ENCODE peak calls at places on chromosome 11, in eight cellular contexts. U is BE2C; A is prostate gland; W is IMR-90; H is GM12865; P is CD4-positive, alpha-beta T cell; Y is neural progenitor cell; F is gastrocnemius medialis. L is an unnamed sample.

GRCh38 chr11:12377106-12377823 is at the start of gene PARVA:
- DNase-seq in F (no peak), P (no peak), U (no peak), W (peak; percentile 81), H (no peak), Y (peak; percentile 93), A (peak; percentile 44), L (peak; percentile 60)

GRCh38 chr11:107969219-107969618 is 39.5 kb upstream of the CUL5 start:
- DNase-seq in A (no peak), U (no peak), Y (no peak), P (no peak), W (no peak), F (no peak), H (no peak), L (no peak)

GRCh38 chr11:62147545-62147944 is 23.7 kb downstream of the INCENP start:
- DNase-seq in U (no peak), Y (peak; percentile 15), A (no peak), P (no peak), H (no peak), F (no peak), W (no peak), L (no peak)

GRCh38 chr11:17529814-17530162 is 14.4 kb downstream of the USH1C start:
- DNase-seq in H (no peak), W (no peak), P (no peak), Y (peak; percentile 42), A (no peak), F (no peak), U (no peak), L (no peak)

GRCh38 chr11:111855506-111855905 is 15.9 kb downstream of the ALG9 start:
- DNase-seq in A (no peak), W (no peak), P (no peak), Y (no peak), U (no peak), F (no peak), H (no peak), L (no peak)

GRCh38 chr11:121367434-121367833 is 74.9 kb downstream of the SC5D start:
- DNase-seq in W (peak; percentile 4), Y (no peak), P (no peak), H (peak; percentile 95), U (no peak), A (no peak), F (no peak), L (peak; percentile 15)

GRCh38 chr11:99257131-99257530 is 236.4 kb downstream of the CNTN5 start:
- DNase-seq in U (no peak), F (no peak), A (no peak), Y (no peak), W (no peak), P (no peak), H (no peak), L (no peak)

GRCh38 chr11:82750643-82751139 is 17.0 kb upstream of the FAM181B start:
- DNase-seq in U (peak; percentile 83), H (no peak), P (peak; percentile 13), Y (peak; percentile 94), F (no peak), W (no peak), A (no peak), L (no peak)

GRCh38 chr11:12161603-12162350 is 51.4 kb downstream of the MICAL2 start:
- DNase-seq in Y (no peak), H (no peak), P (no peak), U (no peak), F (no peak), A (no peak), W (no peak), L (no peak)

DNA sequence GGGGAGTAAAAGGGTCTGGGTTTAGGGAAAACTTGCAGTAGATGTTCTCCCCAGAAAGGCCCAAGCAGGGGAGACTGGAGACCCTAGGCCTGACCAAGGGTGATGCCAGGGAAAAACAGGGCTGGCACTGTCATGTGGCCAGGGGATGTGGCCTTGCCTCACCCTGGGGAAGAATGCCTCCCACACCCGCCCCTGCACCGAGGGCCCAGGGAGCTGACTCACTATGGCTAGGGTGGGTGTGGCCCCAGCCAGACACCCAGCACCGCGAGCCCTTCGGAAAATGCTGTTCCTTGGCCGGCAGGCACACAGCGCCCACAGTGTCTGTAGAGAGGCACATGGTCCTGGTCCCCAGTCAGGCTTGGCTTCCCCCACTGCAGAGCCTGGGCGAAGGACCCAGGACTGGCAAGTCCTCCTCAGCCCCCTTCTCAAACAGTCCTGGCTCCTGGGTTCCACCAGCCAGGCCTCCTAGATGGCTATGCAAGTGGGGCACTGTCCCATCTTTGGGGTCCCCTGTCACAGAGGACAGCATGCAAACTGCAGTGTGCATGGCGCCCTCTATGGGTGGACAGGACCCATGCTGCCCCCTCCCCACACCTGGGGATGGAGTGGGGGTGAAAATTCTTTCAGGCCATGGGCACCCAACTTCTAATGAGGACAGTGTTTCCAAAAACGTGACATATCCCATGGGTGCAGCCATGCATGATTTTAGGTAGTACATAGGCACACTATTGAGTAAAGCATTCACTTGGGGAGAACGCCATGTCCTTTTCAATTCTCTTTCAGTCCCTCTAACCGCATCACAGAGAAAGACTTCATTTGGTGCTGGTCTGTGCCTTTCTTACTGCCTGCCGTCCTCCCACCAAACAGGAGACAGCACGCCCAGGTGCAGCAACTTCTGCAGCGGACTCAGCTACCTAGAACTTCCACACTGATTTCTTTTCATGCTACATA is 15.2 kb downstream of the TMPRSS5 start:
- DNase-seq in U (peak; percentile 82), W (peak; percentile 32), Y (peak; percentile 76), F (peak; percentile 18), P (no peak), A (no peak), H (peak; percentile 9), L (no peak)
- TF ChIP-seq CTCF in U (peak; percentile 92), W (no peak), Y (peak; percentile 91), F (no peak), P (no peak), A (no peak), H (peak; percentile 64), L (peak; percentile 52)

GRCh38 chr11:93694586-93694985 is 33.1 kb downstream of the CEP295 start:
- DNase-seq in P (no peak), A (no peak), H (no peak), Y (no peak), W (no peak), F (no peak), U (no peak), L (no peak)

GRCh38 chr11:93689166-93689734 is 27.8 kb downstream of the CEP295 start:
- DNase-seq in F (no peak), U (no peak), Y (no peak), W (no peak), A (no peak), P (no peak), H (peak; percentile 9), L (no peak)

GRCh38 chr11:93694109-93694508 is 32.6 kb downstream of the CEP295 start:
- DNase-seq in W (no peak), U (no peak), F (no peak), H (no peak), Y (no peak), P (no peak), A (no peak), L (no peak)
- TF ChIP-seq CTCF in W (no peak), U (peak; percentile 25), F (no peak), H (no peak), Y (peak; percentile 14), P (no peak), A (no peak), L (no peak)

GRCh38 chr11:129281471-129282268 is 89.5 kb upstream of the ARHGAP32 start:
- DNase-seq in F (no peak), H (no peak), P (no peak), U (no peak), Y (no peak), W (no peak), A (no peak), L (no peak)

GRCh38 chr11:129280027-129280811 is 88.1 kb upstream of the ARHGAP32 start:
- DNase-seq in F (no peak), Y (no peak), A (no peak), U (no peak), W (peak; percentile 65), P (no peak), H (no peak), L (no peak)

GRCh38 chr11:129277216-129277838 is 85.2 kb upstream of the ARHGAP32 start:
- DNase-seq in F (no peak), P (no peak), A (no peak), H (no peak), W (peak; percentile 20), Y (no peak), U (no peak), L (no peak)

GRCh38 chr11:129279326-129280026 is 87.4 kb upstream of the ARHGAP32 start:
- DNase-seq in Y (peak; percentile 93), A (peak; percentile 63), P (peak; percentile 63), F (peak; percentile 52), H (peak; percentile 57), W (peak; percentile 67), U (peak; percentile 69), L (peak; percentile 23)

DNA sequence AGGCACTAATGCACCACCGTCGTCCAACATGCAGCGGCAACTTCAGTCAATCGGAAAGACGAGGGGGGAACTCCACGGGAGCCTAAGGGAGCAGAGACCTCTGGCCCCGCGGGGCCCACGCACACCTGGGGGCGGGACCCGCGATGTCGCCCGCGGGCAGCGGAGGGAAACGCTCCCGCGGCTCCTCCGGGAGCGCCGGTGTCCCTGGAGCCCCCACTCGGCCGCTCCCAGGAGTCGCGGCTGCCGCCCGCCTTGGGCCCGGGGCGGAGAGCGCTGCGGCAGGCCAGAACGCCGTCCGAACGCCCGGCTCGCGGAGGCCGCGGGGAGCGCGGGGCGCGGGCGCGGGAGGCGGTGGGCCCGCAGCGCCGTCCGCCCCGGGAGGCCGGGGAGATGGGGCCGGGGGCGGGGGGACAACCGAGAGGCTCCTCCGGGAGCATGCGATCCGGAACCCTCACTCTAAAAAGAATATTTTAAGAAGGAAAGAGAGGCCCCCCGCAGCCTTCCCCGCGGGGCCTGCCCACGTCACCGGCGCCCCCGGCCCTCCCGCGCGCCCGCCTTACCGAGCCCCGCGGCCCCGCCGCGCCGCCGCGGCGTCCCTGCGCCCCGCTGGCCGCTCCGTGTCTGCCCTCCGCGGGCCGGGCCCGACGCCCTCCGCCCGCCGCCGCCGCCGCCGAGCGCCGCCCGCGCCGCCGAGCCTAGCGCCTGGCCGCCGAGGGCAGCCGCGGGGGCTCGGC is 86.6 kb upstream of the ARHGAP32 start:
- DNase-seq in Y (peak; percentile 70), A (no peak), H (no peak), U (peak; percentile 18), P (no peak), F (no peak), W (no peak), L (no peak)
- TF ChIP-seq CTCF in Y (peak; percentile 21), A (no peak), H (no peak), U (no peak), P (no peak), F (no peak), W (peak; percentile 20), L (peak; percentile 10)

GRCh38 chr11:96324912-96325311 is 18.1 kb downstream of the MAML2 start:
- DNase-seq in A (no peak), Y (no peak), H (no peak), P (no peak), F (no peak), U (no peak), W (peak; percentile 83), L (no peak)
- TF ChIP-seq CTCF in A (no peak), Y (no peak), H (no peak), P (no peak), F (no peak), U (no peak), W (no peak), L (no peak)

DNA sequence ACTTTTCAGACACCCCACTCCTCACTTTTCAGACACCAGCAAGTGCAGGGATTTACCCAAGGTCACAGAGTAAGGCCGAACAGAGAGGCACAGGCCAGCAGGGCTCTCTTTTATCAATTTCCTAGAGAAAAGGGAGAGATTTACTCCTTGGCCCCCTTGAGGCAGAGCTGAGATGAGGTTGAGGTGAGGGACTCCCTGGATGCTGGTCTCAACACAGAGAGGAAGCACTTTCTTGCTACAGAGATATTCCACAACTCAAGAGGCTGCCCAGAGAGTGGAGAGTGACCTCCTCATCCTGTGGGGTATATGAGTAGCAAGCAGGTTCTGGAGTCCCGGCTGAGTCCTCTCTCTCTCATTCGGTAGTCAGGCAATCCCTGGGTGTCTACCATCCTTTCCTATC is 2.0 kb upstream of the ARHGEF17 start:
- DNase-seq in U (no peak), F (no peak), H (no peak), A (no peak), Y (no peak), W (no peak), P (no peak), L (no peak)
- TF ChIP-seq CTCF in U (peak; percentile 27), F (no peak), H (no peak), A (no peak), Y (peak; percentile 7), W (no peak), P (no peak), L (no peak)

L was measured in astrocyte of the cerebellum.